ENCODE peak calls at places on chromosomes 4 and X, in five cellular contexts. L, J, W, P and G are unnamed samples.

GRCh38 chr4:107586321-107586720 is 133.7 kb downstream of the PAPSS1 start:
- DNase-seq in J (no peak), L (no peak), P (no peak), W (no peak), G (no peak)

GRCh38 chr4:185640809-185641675 is 105.7 kb upstream of the PDLIM3 start:
- DNase-seq in W (peak), J (peak), L (no peak), P (peak), G (peak)

GRCh38 chr4:94714761-94715160 is 43.0 kb upstream of the BMPR1B start:
- DNase-seq in P (peak), W (no peak), L (no peak), J (peak), G (no peak)

GRCh38 chr4:112007361-112007760 is 137.9 kb upstream of the FAM241A start:
- DNase-seq in P (no peak), J (no peak), W (no peak), L (no peak), G (no peak)

GRCh38 chr4:40908702-40909362 is 159.1 kb downstream of the NSUN7 start:
- DNase-seq in L (peak), J (peak), W (peak), P (peak), G (peak)

GRCh38 chr4:38870098-38870850 is 2.7 kb downstream of the FAM114A1 start:
- DNase-seq in W (no peak), J (no peak), P (no peak), L (no peak), G (no peak)

GRCh38 chrX:23668335-23668734 is 1.0 kb downstream of the PRDX4 start:
- DNase-seq in L (no peak), J (no peak), W (no peak), P (no peak), G (no peak)

GRCh38 chr4:931194-931959 is 739 bp downstream of the GAK start:
- DNase-seq in P (no peak), J (peak), L (peak), W (peak), G (no peak)

GRCh38 chr4:141635726-141636076 is 682 bp upstream of the IL15 start:
- DNase-seq in L (no peak), W (peak), P (no peak), J (no peak), G (no peak)

GRCh38 chr4:139872274-139872673 is 206.7 kb downstream of the MGST2 start:
- DNase-seq in L (no peak), W (peak), J (peak), P (peak), G (no peak)

GRCh38 chr4:112979881-112980421 is 69.5 kb upstream of the ANK2 start:
- DNase-seq in L (no peak), J (no peak), P (no peak), W (no peak), G (no peak)

GRCh38 chr4:88794952-88795351 is 97.3 kb upstream of the NAP1L5 start:
- DNase-seq in W (no peak), P (no peak), J (peak), L (no peak), G (no peak)

GRCh38 chr4:165096776-165097175 is 15.9 kb downstream of the TMEM192 start:
- DNase-seq in J (peak), W (no peak), L (no peak), P (no peak), G (no peak)

GRCh38 chr4:168717852-168718251 is 221.0 kb downstream of the PALLD start:
- DNase-seq in J (peak), P (no peak), L (no peak), W (no peak), G (no peak)

GRCh38 chr4:9409793-9410192 is 34.4 kb upstream of the DEFB131A start:
- DNase-seq in L (no peak), P (no peak), W (no peak), J (no peak), G (no peak)

GRCh38 chrX:367866-368265 is 18.8 kb downstream of the PPP2R3B start:
- DNase-seq in P (no peak), J (no peak), L (no peak), W (no peak), G (no peak)

GRCh38 chrX:108178099-108178498 is 86.5 kb downstream of the ATG4A start:
- DNase-seq in P (no peak), W (no peak), J (no peak), L (no peak), G (no peak)

GRCh38 chrX:683572-683971 is 53.0 kb downstream of the SHOX start:
- DNase-seq in W (no peak), P (no peak), L (no peak), J (no peak), G (no peak)

GRCh38 chrX:39542316-39542715 is 555.4 kb downstream of the BCOR start:
- DNase-seq in P (no peak), W (no peak), J (no peak), L (no peak), G (no peak)

GRCh38 chr4:104408893-104409292 is 85.8 kb downstream of the CXXC4 start:
- DNase-seq in J (no peak), L (no peak), W (no peak), P (no peak), G (no peak)

GRCh38 chr4:39716356-39716755 is 18.4 kb downstream of the UBE2K start:
- DNase-seq in P (no peak), J (no peak), L (no peak), W (no peak), G (no peak)

GRCh38 chrX:101080326-101080725 is 1.6 kb downstream of the TMEM35A start:
- DNase-seq in W (no peak), J (no peak), L (no peak), P (no peak), G (no peak)

GRCh38 chrX:101079736-101080135 is 1.1 kb downstream of the TMEM35A start:
- DNase-seq in L (no peak), P (no peak), J (no peak), W (no peak), G (no peak)

GRCh38 chrX:101081257-101081656 is 2.6 kb downstream of the TMEM35A start:
- DNase-seq in J (no peak), P (no peak), L (no peak), W (no peak), G (no peak)

GRCh38 chrX:101079223-101079622 is 544 bp downstream of the TMEM35A start:
- DNase-seq in J (no peak), L (no peak), W (no peak), P (no peak), G (no peak)

GRCh38 chrX:101078716-101079115 is at the start of gene TMEM35A:
- DNase-seq in P (peak), W (no peak), L (no peak), J (peak), G (no peak)
- H3K4me3 ChIP-seq in P (peak), W (no peak), L (no peak), J (peak), G (no peak)

GRCh38 chrX:73852022-73852421 is 289.0 kb downstream of the CHIC1 start:
- DNase-seq in W (no peak), P (no peak), J (no peak), L (no peak), G (no peak)

GRCh38 chrX:73851014-73852009 is 288.3 kb downstream of the CHIC1 start:
- DNase-seq in L (peak), W (no peak), J (no peak), P (no peak), G (no peak)

GRCh38 chrX:73847991-73848390 is 285.0 kb downstream of the CHIC1 start:
- DNase-seq in J (no peak), L (no peak), P (no peak), W (no peak), G (no peak)

GRCh38 chrX:73849054-73849453 is 286.1 kb downstream of the CHIC1 start:
- DNase-seq in J (no peak), P (no peak), L (no peak), W (no peak), G (no peak)

DNA sequence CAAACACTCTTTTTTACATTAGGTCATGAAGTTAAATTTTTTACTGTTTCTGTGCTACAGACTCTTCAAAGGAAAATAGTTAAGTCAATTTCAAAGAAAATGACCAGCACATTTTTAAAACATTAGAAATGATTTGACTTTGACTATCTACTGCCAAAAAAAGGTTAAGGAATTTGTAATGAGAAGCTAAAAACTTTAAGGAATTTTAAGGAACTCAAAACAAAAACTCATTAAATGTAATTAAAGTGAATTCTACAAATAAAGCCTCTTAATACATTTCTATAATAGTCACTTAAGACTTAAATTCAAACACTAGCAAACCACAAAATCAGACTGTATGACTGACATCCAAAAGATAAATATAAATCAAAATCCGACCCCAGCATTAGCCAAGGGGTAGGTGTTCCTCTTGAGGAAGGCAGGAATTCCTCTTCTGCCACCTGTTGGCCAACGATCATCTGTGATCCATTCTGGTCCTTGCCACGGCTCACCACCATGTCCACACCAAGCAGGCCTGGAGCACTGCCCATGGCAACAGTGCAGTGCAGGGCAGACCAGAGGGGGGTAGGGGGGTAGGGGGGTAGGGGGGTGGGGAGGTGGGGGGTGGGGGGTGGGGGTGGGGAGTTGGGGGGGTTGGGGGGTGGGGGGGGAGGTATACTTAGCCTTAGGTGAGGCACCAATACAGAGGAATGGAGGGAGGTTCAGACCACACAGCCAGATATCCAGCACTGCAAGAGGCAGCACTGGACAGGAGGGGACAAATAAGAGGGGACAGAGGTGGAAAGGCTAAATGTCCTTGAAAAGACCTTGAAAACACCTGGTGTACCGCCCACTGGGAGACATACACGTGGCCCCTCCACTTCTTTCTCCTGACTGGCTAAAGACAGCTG is 287.4 kb downstream of the CHIC1 start:
- DNase-seq in P (no peak), W (no peak), J (peak), L (peak), G (no peak)
- TF ChIP-seq CTCF in P (peak), W (peak), J (peak), L (no peak), G (no peak)

GRCh38 chrX:134794692-134795091 is 136.4 kb upstream of the PLAC1 start:
- DNase-seq in L (no peak), W (no peak), J (no peak), P (no peak), G (no peak)
- H3K4me3 ChIP-seq in L (no peak), W (peak), J (no peak), P (no peak), G (no peak)

DNA sequence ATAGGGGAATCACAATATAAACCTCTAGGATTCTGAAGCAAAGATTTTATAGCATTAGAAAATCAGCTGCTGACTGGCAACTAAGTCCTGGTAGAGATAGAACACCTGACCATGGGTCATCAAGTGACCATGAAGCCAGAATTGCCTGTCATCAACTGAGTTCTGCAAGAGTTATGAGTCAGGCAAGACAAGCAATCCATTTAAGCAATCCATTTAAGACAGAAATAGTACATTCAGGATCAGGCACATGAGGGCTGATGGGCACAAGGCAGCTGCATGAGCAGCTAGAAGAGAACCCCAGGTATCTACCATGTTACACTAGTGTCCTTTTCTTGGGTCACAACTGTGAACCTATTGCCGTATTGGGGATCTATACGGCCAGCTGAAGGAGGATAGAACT is 98.9 kb downstream of the SPRY1 start:
- DNase-seq in J (peak), W (peak), P (no peak), L (no peak), G (no peak)
- TF ChIP-seq CTCF in J (no peak), W (no peak), P (no peak), L (no peak), G (no peak)

GRCh38 chr4:47017081-47017480 is 14.3 kb upstream of the GABRB1 start:
- DNase-seq in P (no peak), L (no peak), W (no peak), J (no peak), G (no peak)
- H3K4me3 ChIP-seq in P (no peak), L (no peak), W (no peak), J (no peak), G (no peak)

GRCh38 chr4:71187399-71188196 is 151.2 kb upstream of the SLC4A4 start:
- DNase-seq in J (peak), W (no peak), P (no peak), L (peak), G (peak)

GRCh38 chr4:71184195-71184781 is 154.5 kb upstream of the SLC4A4 start:
- DNase-seq in L (peak), W (no peak), J (peak), P (no peak), G (peak)

GRCh38 chr4:71188197-71188625 is 150.6 kb upstream of the SLC4A4 start:
- DNase-seq in W (no peak), P (no peak), J (peak), L (no peak), G (no peak)

GRCh38 chr4:71186566-71187398 is 152.0 kb upstream of the SLC4A4 start:
- DNase-seq in W (no peak), L (peak), J (peak), P (no peak), G (peak)

DNA sequence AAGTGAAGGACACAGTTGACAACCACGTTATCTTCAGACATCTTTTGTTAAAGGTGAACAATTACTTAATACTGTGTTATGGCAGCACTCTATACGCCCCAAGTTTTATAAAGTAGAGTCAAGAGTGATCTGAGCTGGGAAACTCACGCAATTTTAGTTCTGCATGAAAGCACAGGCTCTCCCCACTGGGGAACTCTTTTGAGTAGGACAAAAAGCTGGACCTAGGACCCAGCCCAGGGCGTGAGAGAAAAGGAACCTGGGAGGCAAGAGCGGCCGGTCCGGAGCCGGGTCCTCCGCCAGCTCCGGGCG is 152.6 kb upstream of the SLC4A4 start:
- DNase-seq in P (no peak), W (no peak), J (no peak), L (no peak), G (no peak)
- TF ChIP-seq CTCF in P (no peak), W (no peak), J (no peak), L (no peak), G (no peak)

GRCh38 chr4:3239998-3240920 is 8.7 kb upstream of the MSANTD1 start:
- DNase-seq in J (no peak), P (no peak), W (no peak), L (peak), G (peak)

GRCh38 chr4:3237711-3238560 is 11.0 kb upstream of the MSANTD1 start:
- DNase-seq in L (no peak), J (no peak), P (no peak), W (no peak), G (peak)

GRCh38 chr4:3238721-3239120 is 10.2 kb upstream of the MSANTD1 start:
- DNase-seq in J (no peak), L (no peak), P (no peak), W (no peak), G (no peak)

GRCh38 chr4:3240936-3241522 is 7.9 kb upstream of the MSANTD1 start:
- DNase-seq in W (no peak), P (no peak), J (no peak), L (no peak), G (no peak)

DNA sequence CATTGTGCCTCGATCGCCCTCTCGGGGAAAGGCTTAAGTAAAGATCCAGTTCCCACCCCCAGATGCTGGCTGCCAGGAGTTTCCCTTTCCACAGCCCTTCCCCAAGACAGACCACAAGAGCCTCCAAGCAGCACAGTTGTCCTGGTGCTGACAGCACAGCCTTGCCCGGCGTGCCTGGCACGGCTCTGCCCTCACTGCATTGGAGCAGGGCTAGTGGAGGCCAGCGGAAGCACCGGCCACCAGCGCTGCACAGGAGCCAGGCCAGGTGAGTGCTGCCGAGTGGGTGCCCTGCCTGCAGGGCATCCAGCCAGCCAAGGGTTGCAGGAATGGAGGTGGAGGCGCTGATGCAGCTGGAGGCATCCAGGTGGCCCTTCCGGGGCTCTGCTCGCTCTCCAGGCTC is 9.6 kb upstream of the MSANTD1 start:
- DNase-seq in J (no peak), W (no peak), P (no peak), L (no peak), G (peak)
- H3K4me3 ChIP-seq in J (no peak), W (no peak), P (no peak), L (no peak), G (no peak)